ENCODE peak calls at places on chromosomes 4 and X, in four cellular contexts. One of them, this sample, is unnamed.
A peak's percentile ranks its signal among the peaks of the same experiment; 100 is the strongest.

GRCh38 chrX:66028936-66029335 is 10.9 kb downstream of the VSIG4 start:
- DNase-seq in WTC11: no peak
- DNase-seq in HepG2: no peak
- DNase-seq in K562: no peak
- DNase-seq in this sample: no peak

GRCh38 chr4:184699941-184700340 is 34.0 kb downstream of the CENPU start:
- DNase-seq in WTC11: no peak
- DNase-seq in HepG2: no peak
- DNase-seq in K562: no peak
- DNase-seq in this sample: no peak

GRCh38 chr4:162803378-162803777 is 363.3 kb downstream of the NAF1 start:
- DNase-seq in WTC11: no peak
- DNase-seq in HepG2: no peak
- DNase-seq in K562: no peak
- DNase-seq in this sample: no peak

GRCh38 chr4:41597494-41597893 is 59.5 kb downstream of the LIMCH1 start:
- DNase-seq in WTC11: no peak
- DNase-seq in HepG2: no peak
- DNase-seq in K562: no peak
- DNase-seq in this sample: no peak

GRCh38 chrX:1751781-1752180 is 136.9 kb downstream of the ASMT start:
- DNase-seq in WTC11: no peak
- DNase-seq in HepG2: no peak
- DNase-seq in K562: no peak
- DNase-seq in this sample: no peak

GRCh38 chrX:108250654-108251579 is 159.3 kb downstream of the ATG4A start:
- DNase-seq in WTC11: no peak
- DNase-seq in HepG2: no peak
- DNase-seq in K562: no peak
- DNase-seq in this sample: no peak

GRCh38 chr4:145012841-145013240 is 85.2 kb downstream of the ANAPC10 start:
- DNase-seq in WTC11: no peak
- DNase-seq in HepG2: peak; percentile 10
- DNase-seq in K562: no peak
- DNase-seq in this sample: no peak

GRCh38 chr4:3123201-3123671 is 48.8 kb downstream of the HTT start:
- DNase-seq in WTC11: no peak
- DNase-seq in HepG2: no peak
- DNase-seq in K562: no peak
- DNase-seq in this sample: no peak

GRCh38 chrX:149045645-149046210 is 459.4 kb downstream of the IDS start:
- DNase-seq in WTC11: no peak
- DNase-seq in HepG2: no peak
- DNase-seq in K562: no peak
- DNase-seq in this sample: no peak

GRCh38 chrX:136325377-136325776 is 24.6 kb downstream of the ADGRG4 start:
- DNase-seq in WTC11: no peak
- DNase-seq in HepG2: no peak
- DNase-seq in K562: no peak
- DNase-seq in this sample: no peak

GRCh38 chr4:89469930-89470375 is 162.4 kb upstream of the GPRIN3 start:
- DNase-seq in WTC11: no peak
- DNase-seq in HepG2: no peak
- DNase-seq in K562: no peak
- DNase-seq in this sample: no peak

GRCh38 chrX:11464836-11465458 is 171.7 kb downstream of the AMELX start:
- DNase-seq in WTC11: no peak
- DNase-seq in HepG2: no peak
- DNase-seq in K562: peak; percentile 15
- DNase-seq in this sample: no peak

GRCh38 chr4:19776021-19776459 is 475.7 kb upstream of the SLIT2 start:
- DNase-seq in WTC11: no peak
- DNase-seq in HepG2: no peak
- DNase-seq in K562: no peak
- DNase-seq in this sample: peak; percentile 11

GRCh38 chrX:136687457-136687856 is 39.5 kb downstream of the CD40LG start:
- DNase-seq in WTC11: no peak
- DNase-seq in HepG2: no peak
- DNase-seq in K562: no peak
- DNase-seq in this sample: no peak

GRCh38 chr4:5979981-5980380 is 38.2 kb downstream of the C4orf50 start:
- DNase-seq in WTC11: peak; percentile 85
- DNase-seq in HepG2: no peak
- DNase-seq in K562: no peak
- DNase-seq in this sample: peak; percentile 50

DNA sequence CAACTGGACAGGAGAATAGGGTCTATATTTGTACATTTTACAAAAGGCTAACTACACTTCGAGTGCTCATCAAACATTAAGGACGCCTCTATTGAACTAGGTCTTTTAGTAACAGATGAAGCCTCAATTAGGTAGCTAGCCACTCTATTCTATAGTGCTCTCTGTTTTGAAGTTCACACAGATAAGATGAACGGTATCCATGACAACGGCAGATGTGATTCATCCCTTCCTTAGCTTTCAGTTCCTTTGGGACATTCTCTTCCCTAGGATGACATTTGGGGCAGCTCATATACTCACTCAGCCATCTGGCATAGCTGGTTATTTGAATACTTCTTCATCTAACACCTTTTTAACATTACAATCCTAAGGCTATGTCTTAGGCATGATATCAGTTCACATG is 62.4 kb upstream of the WDFY3 start:
- DNase-seq in WTC11: no peak
- DNase-seq in HepG2: no peak
- DNase-seq in K562: no peak
- DNase-seq in this sample: no peak
- TF ChIP-seq ELF4 in WTC11: no peak
- TF ChIP-seq ELF4 in HepG2: no peak
- TF ChIP-seq ELF4 in K562: no peak
- TF ChIP-seq ELF4 in this sample: no peak

GRCh38 chr4:151192556-151193235 is 84.3 kb upstream of the PRSS48 start:
- DNase-seq in WTC11: no peak
- DNase-seq in HepG2: no peak
- DNase-seq in K562: no peak
- DNase-seq in this sample: no peak

GRCh38 chr4:151198748-151199147 is 78.2 kb upstream of the PRSS48 start:
- DNase-seq in WTC11: no peak
- DNase-seq in HepG2: no peak
- DNase-seq in K562: no peak
- DNase-seq in this sample: no peak

GRCh38 chr4:151197258-151197657 is 79.7 kb upstream of the PRSS48 start:
- DNase-seq in WTC11: no peak
- DNase-seq in HepG2: no peak
- DNase-seq in K562: no peak
- DNase-seq in this sample: no peak

GRCh38 chr4:151193414-151193813 is 83.5 kb upstream of the PRSS48 start:
- DNase-seq in WTC11: no peak
- DNase-seq in HepG2: no peak
- DNase-seq in K562: no peak
- DNase-seq in this sample: no peak

GRCh38 chr4:151195801-151196200 is 81.2 kb upstream of the PRSS48 start:
- DNase-seq in WTC11: no peak
- DNase-seq in HepG2: no peak
- DNase-seq in K562: no peak
- DNase-seq in this sample: no peak
- TF ChIP-seq ELF4 in WTC11: no peak
- TF ChIP-seq ELF4 in HepG2: no peak
- TF ChIP-seq ELF4 in K562: no peak
- TF ChIP-seq ELF4 in this sample: no peak

GRCh38 chrX:155216179-155216939 is at the start of gene VBP1:
- DNase-seq in WTC11: peak; percentile 82
- DNase-seq in HepG2: peak; percentile 92
- DNase-seq in K562: peak; percentile 88
- DNase-seq in this sample: peak; percentile 93

GRCh38 chrX:155213731-155214130 is 2.5 kb upstream of the VBP1 start:
- DNase-seq in WTC11: no peak
- DNase-seq in HepG2: no peak
- DNase-seq in K562: no peak
- DNase-seq in this sample: no peak

GRCh38 chrX:155216940-155217450 is 735 bp downstream of the VBP1 start:
- DNase-seq in WTC11: no peak
- DNase-seq in HepG2: no peak
- DNase-seq in K562: no peak
- DNase-seq in this sample: peak; percentile 21

GRCh38 chrX:155218777-155219176 is 2.5 kb downstream of the VBP1 start:
- DNase-seq in WTC11: no peak
- DNase-seq in HepG2: no peak
- DNase-seq in K562: no peak
- DNase-seq in this sample: no peak

GRCh38 chrX:155215443-155216178 is 649 bp upstream of the VBP1 start:
- DNase-seq in WTC11: no peak
- DNase-seq in HepG2: no peak
- DNase-seq in K562: no peak
- DNase-seq in this sample: no peak
- TF ChIP-seq ELF4 in WTC11: no peak
- TF ChIP-seq ELF4 in HepG2: no peak
- TF ChIP-seq ELF4 in K562: no peak
- TF ChIP-seq ELF4 in this sample: no peak

GRCh38 chrX:153829549-153829798 is 870 bp downstream of the PDZD4 start:
- DNase-seq in WTC11: no peak
- DNase-seq in HepG2: no peak
- DNase-seq in K562: no peak
- DNase-seq in this sample: peak; percentile 16
- TF ChIP-seq ELF4 in WTC11: no peak
- TF ChIP-seq ELF4 in HepG2: no peak
- TF ChIP-seq ELF4 in K562: no peak
- TF ChIP-seq ELF4 in this sample: no peak

GRCh38 chr4:152097371-152097770 is 336.6 kb upstream of the GATB start:
- DNase-seq in WTC11: no peak
- DNase-seq in HepG2: no peak
- DNase-seq in K562: no peak
- DNase-seq in this sample: no peak

GRCh38 chr4:152100378-152101201 is 339.8 kb upstream of the GATB start:
- DNase-seq in WTC11: no peak
- DNase-seq in HepG2: no peak
- DNase-seq in K562: no peak
- DNase-seq in this sample: no peak

GRCh38 chr4:152099555-152099954 is 338.7 kb upstream of the GATB start:
- DNase-seq in WTC11: no peak
- DNase-seq in HepG2: no peak
- DNase-seq in K562: no peak
- DNase-seq in this sample: no peak

GRCh38 chr4:152099061-152099425 is 338.2 kb upstream of the GATB start:
- DNase-seq in WTC11: no peak
- DNase-seq in HepG2: no peak
- DNase-seq in K562: no peak
- DNase-seq in this sample: no peak

DNA sequence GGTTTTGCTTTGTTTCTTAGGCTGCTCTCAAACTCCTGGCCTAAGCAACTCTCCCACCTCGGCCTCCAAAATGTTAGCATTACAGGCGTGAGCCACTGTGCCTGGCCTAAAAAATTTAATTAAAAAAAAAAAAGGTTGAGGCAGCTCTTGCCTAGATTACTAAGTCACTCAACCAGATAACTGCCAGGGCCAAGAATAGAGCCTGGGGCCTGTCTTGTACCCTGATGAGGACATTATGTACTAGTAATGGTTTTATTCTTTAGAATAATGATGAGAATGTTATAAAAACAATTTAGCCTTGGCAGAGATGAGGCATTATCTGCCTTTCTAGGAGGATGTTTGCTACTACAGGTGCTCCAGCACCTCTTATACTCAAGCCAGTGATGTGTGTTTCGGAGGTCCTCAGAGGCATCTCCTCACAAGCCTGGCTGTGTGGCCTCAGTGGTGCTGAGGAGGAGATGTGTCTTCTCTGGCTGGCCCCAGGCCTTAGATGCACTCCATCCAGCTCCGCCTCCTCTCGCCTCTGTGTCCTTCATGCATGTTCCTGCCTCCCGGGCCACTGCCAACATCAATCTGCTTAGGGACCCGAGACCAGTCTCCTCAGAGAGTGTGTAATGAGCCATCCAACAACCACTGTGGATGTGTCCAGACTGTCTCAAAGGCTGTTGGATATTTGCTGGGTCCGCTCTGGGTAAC is 337.7 kb upstream of the GATB start:
- DNase-seq in WTC11: no peak
- DNase-seq in HepG2: no peak
- DNase-seq in K562: no peak
- DNase-seq in this sample: no peak
- TF ChIP-seq ELF4 in WTC11: no peak
- TF ChIP-seq ELF4 in HepG2: no peak
- TF ChIP-seq ELF4 in K562: no peak
- TF ChIP-seq ELF4 in this sample: no peak